ENCODE peak calls at places on chromosome 9, in four cellular contexts. B, U, O and Y are unnamed samples.
A peak's percentile ranks its signal among the peaks of the same experiment; 100 is the strongest.

GRCh38 chr9:116798521-116798920 is 111.4 kb downstream of the TRIM32 start:
- DNase-seq in B (peak; percentile 87), U (no peak), O (no peak), Y (no peak)

GRCh38 chr9:101158361-101158760 is 129.8 kb downstream of the PLPPR1 start:
- DNase-seq in B (no peak), U (no peak), O (no peak), Y (no peak)

GRCh38 chr9:137524161-137524560 is 26.0 kb downstream of the PNPLA7 start:
- DNase-seq in B (no peak), U (no peak), O (no peak), Y (no peak)

GRCh38 chr9:20726144-20726543 is 42.1 kb downstream of the FOCAD start:
- DNase-seq in B (no peak), U (no peak), O (no peak), Y (no peak)

GRCh38 chr9:27303219-27303618 is 6.3 kb upstream of the EQTN start:
- DNase-seq in B (peak; percentile 88), U (peak; percentile 52), O (peak; percentile 4), Y (peak; percentile 89)

GRCh38 chr9:95250462-95251058 is 66.9 kb downstream of the FANCC start:
- DNase-seq in B (no peak), U (no peak), O (no peak), Y (no peak)

GRCh38 chr9:35272989-35273388 is 111.2 kb downstream of the UNC13B start:
- DNase-seq in B (no peak), U (no peak), O (peak; percentile 78), Y (peak; percentile 11)

GRCh38 chr9:6049798-6050197 is 34.4 kb upstream of the RANBP6 start:
- DNase-seq in B (peak; percentile 3), U (peak; percentile 60), O (no peak), Y (no peak)

GRCh38 chr9:136204838-136205706 is at the start of gene LHX3:
- DNase-seq in B (peak; percentile 5), U (peak; percentile 69), O (no peak), Y (peak; percentile 32)

GRCh38 chr9:38419216-38419615 is 5.0 kb downstream of the IGFBPL1 start:
- DNase-seq in B (no peak), U (no peak), O (no peak), Y (no peak)

GRCh38 chr9:134377976-134378375 is 51.7 kb downstream of the RXRA start:
- DNase-seq in B (no peak), U (no peak), O (no peak), Y (no peak)

GRCh38 chr9:130681769-130682489 is 11.7 kb upstream of the EXOSC2 start:
- DNase-seq in B (no peak), U (peak; percentile 57), O (no peak), Y (no peak)

GRCh38 chr9:36450110-36450732 is 50.2 kb upstream of the RNF38 start:
- DNase-seq in B (peak; percentile 25), U (no peak), O (peak; percentile 57), Y (peak; percentile 64)

GRCh38 chr9:121609845-121610637 is 41.4 kb upstream of the DAB2IP start:
- DNase-seq in B (peak; percentile 97), U (no peak), O (peak; percentile 92), Y (peak; percentile 65)

GRCh38 chr9:99411479-99412100 is 189.5 kb downstream of the SEC61B start:
- DNase-seq in B (no peak), U (no peak), O (no peak), Y (peak; percentile 80)

GRCh38 chr9:38024036-38024681 is 44.9 kb downstream of the SHB start:
- DNase-seq in B (peak; percentile 94), U (peak; percentile 43), O (peak; percentile 94), Y (peak; percentile 92)

GRCh38 chr9:33908114-33908513 is 91.2 kb downstream of the UBE2R2 start:
- DNase-seq in B (no peak), U (no peak), O (no peak), Y (no peak)

GRCh38 chr9:75111019-75111622 is 22.8 kb downstream of the OSTF1 start:
- DNase-seq in B (no peak), U (no peak), O (no peak), Y (no peak)

GRCh38 chr9:94967481-94967880 is 241.0 kb downstream of the AOPEP start:
- DNase-seq in B (no peak), U (no peak), O (no peak), Y (no peak)

GRCh38 chr9:35277649-35278359 is 116.0 kb downstream of the UNC13B start:
- DNase-seq in B (no peak), U (no peak), O (peak; percentile 87), Y (no peak)

GRCh38 chr9:126862461-126862830 is 2.0 kb downstream of the ZBTB34 start:
- DNase-seq in B (no peak), U (no peak), O (no peak), Y (no peak)

GRCh38 chr9:85401998-85402397 is 339.8 kb downstream of the AGTPBP1 start:
- DNase-seq in B (no peak), U (no peak), O (no peak), Y (no peak)

GRCh38 chr9:4987996-4988421 is 2.9 kb downstream of the JAK2 start:
- DNase-seq in B (peak; percentile 21), U (peak; percentile 71), O (peak; percentile 66), Y (peak; percentile 81)

GRCh38 chr9:110897899-110898298 is 140.4 kb downstream of the LPAR1 start:
- DNase-seq in B (no peak), U (no peak), O (peak; percentile 40), Y (peak; percentile 49)

GRCh38 chr9:71368157-71368556 is 246.7 kb upstream of the TRPM3 start:
- DNase-seq in B (no peak), U (no peak), O (no peak), Y (no peak)

GRCh38 chr9:121604242-121604641 is 47.2 kb upstream of the DAB2IP start:
- DNase-seq in B (no peak), U (peak; percentile 51), O (no peak), Y (peak; percentile 54)

GRCh38 chr9:104961238-104961637 is 33.3 kb upstream of the ABCA1 start:
- DNase-seq in B (peak; percentile 90), U (peak; percentile 87), O (peak; percentile 83), Y (peak; percentile 88)

GRCh38 chr9:96199006-96199405 is 103.0 kb downstream of the HSD17B3 start:
- DNase-seq in B (no peak), U (no peak), O (no peak), Y (no peak)

GRCh38 chr9:13351768-13352386 is 72.4 kb upstream of the MPDZ start:
- DNase-seq in B (peak; percentile 11), U (no peak), O (peak; percentile 65), Y (peak; percentile 62)

GRCh38 chr9:136268776-136269175 is 23.2 kb upstream of the QSOX2 start:
- DNase-seq in B (no peak), U (no peak), O (no peak), Y (no peak)

GRCh38 chr9:134259708-134260107 is 66.5 kb upstream of the RXRA start:
- DNase-seq in B (no peak), U (no peak), O (no peak), Y (no peak)

GRCh38 chr9:135369401-135369800 is 110.2 kb upstream of the PPP1R26 start:
- DNase-seq in B (no peak), U (no peak), O (no peak), Y (no peak)

GRCh38 chr9:133030317-133031129 is at the start of gene GTF3C5:
- DNase-seq in B (peak; percentile 97), U (peak; percentile 96), O (peak; percentile 99), Y (peak; percentile 100)
- H4K8ac ChIP-seq in B (peak within 1 kb of the TSS; percentile 100), U (no peak within 1 kb of the TSS), O (peak within 1 kb of the TSS; percentile 97), Y (peak within 1 kb of the TSS; percentile 89)

GRCh38 chr9:2281031-2281802 is 266.1 kb downstream of the SMARCA2 start:
- DNase-seq in B (peak; percentile 96), U (peak; percentile 92), O (peak; percentile 8), Y (peak; percentile 3)

GRCh38 chr9:2285411-2285810 is 270.3 kb downstream of the SMARCA2 start:
- DNase-seq in B (no peak), U (no peak), O (no peak), Y (no peak)

GRCh38 chr9:2286306-2286705 is 271.2 kb downstream of the SMARCA2 start:
- DNase-seq in B (no peak), U (no peak), O (no peak), Y (no peak)

GRCh38 chr9:2284770-2285169 is 269.6 kb downstream of the SMARCA2 start:
- DNase-seq in B (no peak), U (no peak), O (no peak), Y (no peak)

GRCh38 chr9:2281803-2282185 is 266.6 kb downstream of the SMARCA2 start:
- DNase-seq in B (no peak), U (no peak), O (peak; percentile 31), Y (peak; percentile 14)
- H2BK120ac ChIP-seq in B (peak overlapping the region; percentile 66), U (peak overlapping the region; percentile 85), O (no peak overlapping the region), Y (no peak overlapping the region)

GRCh38 chr9:124075761-124076160 is 64.2 kb downstream of the LHX2 start:
- DNase-seq in B (no peak), U (no peak), O (no peak), Y (no peak)

GRCh38 chr9:124074746-124075145 is 63.2 kb downstream of the LHX2 start:
- DNase-seq in B (peak; percentile 65), U (no peak), O (no peak), Y (no peak)

GRCh38 chr9:124079176-124079925 is 67.8 kb downstream of the LHX2 start:
- DNase-seq in B (peak; percentile 86), U (no peak), O (peak; percentile 66), Y (peak; percentile 72)

GRCh38 chr9:124077915-124078572 is 66.5 kb downstream of the LHX2 start:
- DNase-seq in B (peak; percentile 94), U (no peak), O (no peak), Y (peak; percentile 31)

DNA sequence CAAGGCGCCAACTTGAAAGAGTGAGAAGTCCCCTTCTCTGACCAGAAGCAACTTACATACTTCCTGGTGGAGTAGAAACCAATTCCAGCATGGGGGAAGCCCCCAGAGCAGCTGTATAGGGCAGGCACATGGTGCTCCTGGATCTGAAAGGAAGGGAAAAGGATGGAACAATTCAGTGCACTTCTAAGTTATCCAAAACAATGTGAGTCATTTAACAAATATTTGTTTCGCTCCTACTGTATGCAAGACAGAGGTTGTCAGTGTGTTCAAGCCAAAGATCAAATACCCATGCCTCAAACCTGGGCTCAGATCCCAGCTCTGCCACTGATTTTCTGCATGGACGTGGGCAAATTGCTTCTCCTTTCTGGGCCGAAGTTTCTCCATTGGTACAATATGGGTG is 67.1 kb downstream of the LHX2 start:
- DNase-seq in B (peak; percentile 21), U (no peak), O (peak; percentile 48), Y (peak; percentile 48)
- H3K4ac ChIP-seq in B (peak overlapping the region; percentile 56), U (no peak overlapping the region), O (peak overlapping the region; percentile 33), Y (no peak overlapping the region)

GRCh38 chr9:129012343-129012742 is 15.8 kb downstream of the SH3GLB2 start:
- DNase-seq in B (no peak), U (no peak), O (no peak), Y (no peak)

GRCh38 chr9:129011761-129012281 is 16.3 kb downstream of the SH3GLB2 start:
- DNase-seq in B (no peak), U (no peak), O (no peak), Y (no peak)

GRCh38 chr9:129010267-129010975 is 17.7 kb downstream of the SH3GLB2 start:
- DNase-seq in B (no peak), U (no peak), O (no peak), Y (no peak)

GRCh38 chr9:129009584-129010141 is 18.5 kb downstream of the SH3GLB2 start:
- DNase-seq in B (no peak), U (no peak), O (no peak), Y (no peak)

DNA sequence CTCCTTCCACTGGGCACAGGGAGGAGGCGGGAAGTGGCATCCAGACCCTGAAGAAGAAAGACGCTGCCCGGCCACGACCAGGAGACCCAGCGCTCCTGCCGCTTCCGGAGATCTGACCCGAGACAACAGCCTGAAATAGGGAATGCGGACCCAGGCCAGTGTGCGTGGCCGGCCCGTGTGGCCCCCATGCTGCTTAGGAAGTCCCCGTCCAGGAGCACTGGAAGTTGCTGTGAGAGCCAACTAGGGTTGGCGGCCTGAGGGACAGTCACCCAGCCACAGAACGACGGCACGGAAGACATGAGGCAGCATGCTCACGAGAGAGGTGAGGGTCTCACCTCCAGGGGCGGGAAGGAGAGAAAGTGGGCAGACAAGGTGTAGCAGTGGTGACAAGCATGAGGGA is 17.0 kb downstream of the SH3GLB2 start:
- DNase-seq in B (no peak), U (no peak), O (no peak), Y (no peak)
- H4K8ac ChIP-seq in B (no peak overlapping the region), U (no peak overlapping the region), O (no peak overlapping the region), Y (no peak overlapping the region)